ENCODE peak calls at places on chromosome 14, in six cellular contexts. N is aorta; S is breast epithelium; Q is tibial artery; V is tibial nerve; A is CD4-positive, CD25-positive, alpha-beta regulatory T cell. T is an unnamed sample. For H3K4me1, the result is how much of the 10 kb centered on the place peaks cover.

GRCh38 chr14:92217956-92218355 is 96.2 kb downstream of the CPSF2 start:
- DNase-seq in A (no peak), Q (no peak), V (no peak), S (no peak), N (no peak), T (no peak)

GRCh38 chr14:56587701-56588100 is 8.1 kb downstream of the TMEM260 start:
- DNase-seq in N (no peak), A (no peak), Q (no peak), V (no peak), S (no peak), T (no peak)

GRCh38 chr14:100241279-100241678 is 2.3 kb downstream of the YY1 start:
- DNase-seq in A (no peak), S (no peak), Q (no peak), V (no peak), N (no peak), T (no peak)

GRCh38 chr14:75972729-75973480 is 8.9 kb downstream of the TGFB3 start:
- DNase-seq in N (no peak), V (no peak), S (no peak), A (no peak), Q (no peak), T (no peak)

GRCh38 chr14:89025581-89026236 is 201.3 kb downstream of the TTC8 start:
- DNase-seq in A (no peak), N (no peak), Q (no peak), S (no peak), V (no peak), T (peak)

GRCh38 chr14:100534528-100535286 is 52.5 kb downstream of the BEGAIN start:
- DNase-seq in A (no peak), S (peak), V (peak), N (no peak), Q (no peak), T (peak)

GRCh38 chr14:77240336-77240915 is 30.6 kb downstream of the NGB start:
- DNase-seq in N (no peak), S (no peak), V (no peak), Q (no peak), A (no peak), T (no peak)

GRCh38 chr14:68772761-68773381 is 20.0 kb downstream of the ZFP36L1 start:
- DNase-seq in A (peak), S (no peak), Q (no peak), N (peak), V (no peak), T (no peak)

GRCh38 chr14:93019367-93019843 is 96.3 kb downstream of the ITPK1 start:
- DNase-seq in S (no peak), Q (no peak), V (no peak), N (no peak), A (no peak), T (no peak)

GRCh38 chr14:35229495-35230089 is 62.6 kb upstream of the PSMA6 start:
- DNase-seq in S (no peak), Q (no peak), A (peak), N (no peak), V (no peak), T (no peak)

GRCh38 chr14:53380041-53380440 is 226.9 kb upstream of the DDHD1 start:
- DNase-seq in V (no peak), Q (no peak), A (no peak), N (no peak), S (no peak), T (no peak)

GRCh38 chr14:72751276-72752033 is 142.4 kb downstream of the DPF3 start:
- DNase-seq in S (no peak), Q (no peak), A (no peak), N (no peak), V (no peak), T (no peak)

GRCh38 chr14:52268191-52269061 is 928 bp downstream of the PTGDR start:
- DNase-seq in A (peak), S (no peak), V (no peak), N (no peak), Q (peak), T (no peak)

GRCh38 chr14:99982449-99983250 is 82.6 kb upstream of the EVL start:
- DNase-seq in V (no peak), Q (no peak), A (peak), N (no peak), S (no peak), T (peak)

GRCh38 chr14:94685166-94685581 is 73.0 kb downstream of the SERPINA3 start:
- DNase-seq in N (no peak), A (no peak), V (no peak), S (no peak), Q (peak), T (no peak)

GRCh38 chr14:105168979-105169507 is 467 bp upstream of the JAG2 start:
- DNase-seq in S (no peak), A (peak), V (no peak), N (no peak), Q (no peak), T (no peak)

GRCh38 chr14:76480426-76480825 is 104.5 kb downstream of the ESRRB start:
- DNase-seq in S (no peak), V (no peak), N (no peak), Q (no peak), A (no peak), T (no peak)

GRCh38 chr14:105138021-105138541 is 30.5 kb downstream of the JAG2 start:
- DNase-seq in Q (peak), A (no peak), V (no peak), S (no peak), N (peak), T (no peak)

GRCh38 chr14:93171366-93171765 is 13.3 kb downstream of the MOAP1 start:
- DNase-seq in A (no peak), S (no peak), Q (no peak), V (no peak), N (no peak), T (no peak)

GRCh38 chr14:68507544-68508081 is 285.3 kb downstream of the ZFP36L1 start:
- DNase-seq in S (no peak), A (peak), N (no peak), Q (no peak), V (no peak), T (peak)

GRCh38 chr14:101110729-101111619 is 207.5 kb upstream of the RTL1 start:
- DNase-seq in Q (peak), A (no peak), N (no peak), S (peak), V (no peak), T (peak)

GRCh38 chr14:58488550-58488949 is 61.0 kb downstream of the KIAA0586 start:
- DNase-seq in A (peak), V (no peak), N (peak), Q (no peak), S (no peak), T (no peak)

GRCh38 chr14:89160437-89160836 is 256.6 kb downstream of the FOXN3 start:
- DNase-seq in Q (no peak), V (no peak), N (no peak), S (no peak), A (no peak), T (no peak)

GRCh38 chr14:91126761-91127160 is 12.9 kb downstream of the DGLUCY start:
- DNase-seq in S (no peak), Q (no peak), A (no peak), N (no peak), V (no peak), T (no peak)

GRCh38 chr14:81710232-81710845 is 176.7 kb upstream of the SEL1L start:
- DNase-seq in V (no peak), Q (no peak), N (no peak), A (peak), S (no peak), T (no peak)

GRCh38 chr14:101908795-101909194 is 55.6 kb upstream of the DYNC1H1 start:
- DNase-seq in N (no peak), A (no peak), Q (no peak), S (no peak), V (no peak), T (no peak)

DNA sequence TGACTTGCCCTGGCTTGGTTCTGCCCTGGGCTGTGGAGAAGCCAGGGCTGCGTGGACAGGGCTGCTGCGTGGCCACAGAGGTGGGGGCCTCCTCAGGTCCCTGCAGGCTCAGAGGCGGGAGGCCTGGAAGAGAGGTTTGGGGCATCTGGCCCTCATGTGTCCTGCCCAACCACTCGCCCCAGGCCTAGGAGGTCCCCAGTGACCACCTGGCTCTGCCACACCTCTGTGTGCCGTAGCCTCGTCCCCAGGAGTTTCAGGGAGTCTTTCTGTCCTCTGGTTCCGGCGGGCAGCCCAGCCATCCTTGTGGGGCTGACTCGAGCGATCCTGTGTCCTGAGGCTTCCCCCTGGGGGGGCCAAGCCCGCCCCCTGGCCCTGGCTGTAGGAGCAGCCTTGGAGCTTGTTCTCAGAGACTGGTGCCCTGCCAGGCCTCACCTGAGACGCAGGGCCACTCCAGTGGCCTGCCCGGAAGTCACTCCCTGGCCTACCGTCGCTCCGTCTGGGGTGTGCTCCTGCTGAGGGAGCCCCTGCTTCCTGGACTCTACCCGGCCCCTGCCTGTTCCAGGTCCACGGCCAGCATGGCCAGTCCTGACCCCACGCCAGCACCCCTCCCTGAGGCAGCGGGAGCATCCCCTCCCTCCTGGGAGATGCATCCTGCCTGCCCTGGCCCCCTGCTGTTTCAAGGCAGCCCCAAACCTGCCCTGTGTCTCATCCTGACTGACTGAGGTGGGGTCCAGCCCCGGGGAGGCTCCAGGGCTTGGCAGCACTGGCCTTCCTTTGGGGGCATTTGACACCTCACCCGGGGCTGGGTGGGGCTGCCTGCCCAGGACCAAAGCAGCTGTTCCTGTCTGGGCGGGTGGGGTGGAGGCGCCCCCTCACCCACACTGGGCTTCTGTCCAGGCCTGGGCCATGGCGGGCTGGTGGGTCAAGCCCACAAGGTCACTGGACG is 13.9 kb downstream of the ASPG start:
- DNase-seq in N (peak), Q (no peak), S (no peak), A (no peak), V (no peak), T (peak)
- H3K4me1 ChIP-seq in N (under half), Q (under half), S (under half), A (under half), V (under half), T (under half)

DNA sequence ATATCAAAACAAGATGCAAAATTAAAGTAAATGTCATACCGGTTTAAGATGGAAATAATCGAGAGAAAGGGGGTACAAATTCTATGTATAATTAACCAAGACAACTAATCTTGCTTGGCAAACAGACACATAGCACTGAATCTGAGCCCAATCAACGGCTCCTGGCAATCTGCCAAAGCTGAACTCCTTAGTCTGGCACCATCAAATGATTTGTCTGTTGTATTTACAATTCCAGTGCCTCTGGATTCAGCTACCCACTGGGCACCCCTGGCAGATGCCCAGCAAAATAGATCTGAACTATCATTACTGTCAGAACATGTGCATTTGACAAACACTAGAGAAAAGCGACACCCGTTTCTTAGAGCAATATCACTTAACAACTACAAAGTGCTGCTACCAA is 7.8 kb downstream of the EGLN3 start:
- DNase-seq in V (no peak), N (no peak), A (no peak), Q (no peak), S (no peak), T (no peak)
- H3K4me1 ChIP-seq in V (under half), N (under half), A (under half), Q (half or more), S (under half), T (under half)

GRCh38 chr14:64918216-64918615 is 4.0 kb downstream of the CHURC1 start:
- DNase-seq in Q (no peak), S (no peak), V (no peak), N (no peak), A (no peak), T (no peak)
- H3K4me1 ChIP-seq in Q (half or more), S (under half), V (under half), N (under half), A (half or more), T (under half)

GRCh38 chr14:22266141-22266442 is 322.9 kb downstream of the DAD1 start:
- DNase-seq in N (no peak), V (no peak), Q (no peak), S (no peak), A (no peak), T (no peak)

GRCh38 chr14:22265319-22266140 is 323.5 kb downstream of the DAD1 start:
- DNase-seq in N (no peak), Q (peak), A (no peak), S (no peak), V (no peak), T (no peak)

GRCh38 chr14:22263961-22264360 is 325.1 kb downstream of the DAD1 start:
- DNase-seq in V (no peak), S (no peak), Q (no peak), A (no peak), N (no peak), T (no peak)

GRCh38 chr14:22262881-22263280 is 326.1 kb downstream of the DAD1 start:
- DNase-seq in S (no peak), N (no peak), A (no peak), V (no peak), Q (no peak), T (no peak)

GRCh38 chr14:22264759-22265158 is 324.3 kb downstream of the DAD1 start:
- DNase-seq in V (no peak), A (no peak), N (no peak), S (no peak), Q (no peak), T (no peak)
- H3K4me1 ChIP-seq in V (under half), A (under half), N (under half), S (under half), Q (under half), T (under half)

GRCh38 chr14:103112488-103113243 is 10.6 kb upstream of the TNFAIP2 start:
- DNase-seq in S (no peak), Q (no peak), A (no peak), V (no peak), N (no peak), T (peak)
- H3K4me1 ChIP-seq in S (under half), Q (under half), A (under half), V (under half), N (under half), T (under half)

T was measured in upper lobe of left lung.